ENCODE peak calls at places on chromosome 18, in seven cellular contexts. A is heart right ventricle, H is fibroblast of lung, Z is hepatocyte, N is progenitor cell of endocrine pancreas, E is omental fat pad, G is bronchial epithelial cell. Y is an unnamed sample.

GRCh38 chr18:52546686-52547346 is 206.8 kb downstream of the DCC start:
- DNase-seq in G (no peak), Z (no peak), N (no peak), A (no peak), H (no peak), E (no peak), Y (no peak)

GRCh38 chr18:34695300-34695699 is 14.8 kb upstream of the DTNA start:
- DNase-seq in N (no peak), H (no peak), E (no peak), A (no peak), Z (no peak), G (peak; percentile 69), Y (no peak)

GRCh38 chr18:55858661-55859111 is 270.7 kb upstream of the TCF4 start:
- DNase-seq in N (no peak), Z (no peak), H (no peak), E (no peak), G (no peak), A (no peak), Y (no peak)

GRCh38 chr18:2027026-2027425 is 544.3 kb downstream of the METTL4 start:
- DNase-seq in E (no peak), N (no peak), H (no peak), G (no peak), Z (no peak), A (no peak), Y (no peak)

GRCh38 chr18:79605481-79605880 is 74.1 kb upstream of the CTDP1 start:
- DNase-seq in A (no peak), H (no peak), E (no peak), G (no peak), Z (no peak), N (no peak), Y (no peak)

GRCh38 chr18:8040021-8040420 is 472.9 kb downstream of the PTPRM start:
- DNase-seq in Z (no peak), A (no peak), N (no peak), E (no peak), H (no peak), G (no peak), Y (no peak)

GRCh38 chr18:10304853-10305252 is 149.6 kb upstream of the APCDD1 start:
- DNase-seq in H (peak; percentile 91), Z (no peak), E (no peak), G (peak; percentile 91), N (no peak), A (no peak), Y (no peak)

GRCh38 chr18:59681521-59682004 is 15.7 kb downstream of the CCBE1 start:
- DNase-seq in G (no peak), A (no peak), E (no peak), H (no peak), N (no peak), Z (no peak), Y (no peak)

GRCh38 chr18:13375302-13376255 is 157.0 kb downstream of the LDLRAD4 start:
- DNase-seq in A (peak; percentile 59), E (peak; percentile 61), Z (peak; percentile 57), N (no peak), H (peak; percentile 81), G (peak; percentile 56), Y (peak; percentile 97)

GRCh38 chr18:39453882-39454281 is 1888.3 kb upstream of the CELF4 start:
- DNase-seq in H (peak; percentile 88), N (no peak), A (no peak), E (no peak), Z (peak; percentile 30), G (peak; percentile 29), Y (peak; percentile 99)

GRCh38 chr18:59079264-59079972 is 60.3 kb upstream of the SEC11C start:
- DNase-seq in E (no peak), H (no peak), A (no peak), G (peak; percentile 56), N (no peak), Z (no peak), Y (no peak)

GRCh38 chr18:27921904-27922541 is 254.9 kb downstream of the CDH2 start:
- DNase-seq in G (peak; percentile 79), E (no peak), A (no peak), Z (peak; percentile 68), N (no peak), H (peak; percentile 24), Y (no peak)

GRCh38 chr18:56986829-56987228 is 160.1 kb upstream of the BOD1L2 start:
- DNase-seq in A (no peak), G (no peak), H (no peak), Z (peak; percentile 5), N (no peak), E (no peak), Y (no peak)

GRCh38 chr18:6543330-6543908 is 128.7 kb upstream of the L3MBTL4 start:
- DNase-seq in E (no peak), A (no peak), G (peak; percentile 44), Z (peak; percentile 46), H (peak; percentile 79), N (no peak), Y (peak; percentile 60)

GRCh38 chr18:10006261-10006903 is 92.6 kb downstream of the VAPA start:
- DNase-seq in Z (peak; percentile 23), A (no peak), G (peak; percentile 39), N (no peak), H (peak; percentile 70), E (no peak), Y (peak; percentile 29)

GRCh38 chr18:3839481-3840075 is 389.6 kb downstream of the TGIF1 start:
- DNase-seq in N (no peak), A (no peak), G (no peak), H (no peak), Z (no peak), E (no peak), Y (no peak)

GRCh38 chr18:38690626-38691025 is 1125.0 kb upstream of the CELF4 start:
- DNase-seq in H (no peak), Z (no peak), N (no peak), E (no peak), G (no peak), A (no peak), Y (no peak)

GRCh38 chr18:68103561-68103960 is 587.0 kb upstream of the DSEL start:
- DNase-seq in E (no peak), Z (no peak), G (no peak), H (no peak), N (no peak), A (no peak), Y (no peak)

GRCh38 chr18:56799756-56800155 is 148.6 kb downstream of the WDR7 start:
- DNase-seq in E (no peak), Z (no peak), H (peak; percentile 5), N (no peak), G (peak; percentile 22), A (no peak), Y (peak; percentile 70)

GRCh38 chr18:12711446-12711845 is 8.6 kb downstream of the PSMG2 start:
- DNase-seq in N (no peak), E (no peak), H (no peak), A (no peak), Z (no peak), G (no peak), Y (no peak)

GRCh38 chr18:27313678-27314077 is 128.6 kb upstream of the CHST9 start:
- DNase-seq in G (no peak), N (no peak), E (no peak), Z (no peak), H (no peak), A (no peak), Y (no peak)

GRCh38 chr18:8300749-8301148 is 308.5 kb upstream of the RAB12 start:
- DNase-seq in Z (no peak), A (no peak), H (no peak), N (no peak), G (peak; percentile 35), E (no peak), Y (no peak)

DNA sequence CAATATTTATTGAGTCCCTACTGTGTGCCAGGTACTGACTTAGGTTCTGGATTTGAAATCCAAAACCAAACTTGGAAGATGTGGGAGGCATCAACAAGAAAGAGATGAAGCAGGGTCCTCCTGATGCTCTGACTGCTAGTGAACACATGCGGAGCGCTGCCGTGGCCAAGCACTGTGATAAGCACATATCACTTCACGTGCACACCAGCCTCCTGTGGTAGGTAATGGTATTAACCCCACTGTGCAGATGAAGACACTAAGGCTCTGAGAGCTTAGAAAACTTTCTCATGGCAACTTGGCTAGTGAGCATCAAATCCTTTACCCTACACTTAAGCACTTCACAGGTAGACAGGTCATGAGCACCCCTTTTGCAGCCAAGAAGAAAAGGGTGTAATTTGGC is 216.1 kb downstream of the HAUS1 start:
- DNase-seq in A (no peak), N (no peak), H (no peak), Z (no peak), G (no peak), E (no peak), Y (no peak)
- TF ChIP-seq CTCF in A (no peak), N (no peak), H (no peak), Z (no peak), G (no peak), E (no peak), Y (no peak)

DNA sequence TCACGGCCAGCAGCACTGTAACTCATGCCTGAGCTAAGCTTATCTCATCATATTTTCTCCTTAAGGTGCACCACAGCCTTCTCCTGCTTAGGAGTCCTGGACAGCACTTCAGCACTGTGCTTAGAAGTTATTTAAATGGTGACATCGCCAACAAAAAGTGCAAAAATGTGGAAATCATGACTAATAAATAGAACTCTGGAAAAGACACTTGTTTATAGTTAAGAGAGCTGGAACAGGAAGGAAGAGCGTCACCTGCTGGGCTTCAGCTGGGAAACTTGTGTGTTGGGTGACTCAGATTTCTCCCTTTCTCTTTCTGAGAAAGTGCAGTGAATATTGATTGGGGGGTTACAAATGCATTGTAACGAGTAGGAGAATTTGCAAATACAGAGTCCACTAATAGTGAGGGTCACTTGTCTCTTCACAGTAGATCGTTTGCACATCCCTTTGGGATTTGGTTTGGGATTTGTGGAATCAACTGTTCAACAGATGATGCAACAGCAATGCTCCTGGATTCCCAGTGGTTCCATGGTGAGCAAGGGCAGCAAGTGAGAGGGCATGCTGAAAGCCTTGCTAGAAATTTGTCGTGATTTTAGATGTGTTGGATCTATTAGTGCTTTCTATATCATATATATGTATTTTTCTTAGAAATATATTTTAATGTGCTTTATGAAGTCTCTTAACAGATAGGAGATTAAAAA is 84.2 kb downstream of the DOK6 start:
- DNase-seq in H (peak; percentile 56), G (no peak), E (no peak), N (no peak), A (no peak), Z (no peak), Y (peak; percentile 55)
- TF ChIP-seq CTCF in H (peak; percentile 23), G (no peak), E (no peak), N (peak; percentile 23), A (peak; percentile 25), Z (peak; percentile 21), Y (no peak)

DNA sequence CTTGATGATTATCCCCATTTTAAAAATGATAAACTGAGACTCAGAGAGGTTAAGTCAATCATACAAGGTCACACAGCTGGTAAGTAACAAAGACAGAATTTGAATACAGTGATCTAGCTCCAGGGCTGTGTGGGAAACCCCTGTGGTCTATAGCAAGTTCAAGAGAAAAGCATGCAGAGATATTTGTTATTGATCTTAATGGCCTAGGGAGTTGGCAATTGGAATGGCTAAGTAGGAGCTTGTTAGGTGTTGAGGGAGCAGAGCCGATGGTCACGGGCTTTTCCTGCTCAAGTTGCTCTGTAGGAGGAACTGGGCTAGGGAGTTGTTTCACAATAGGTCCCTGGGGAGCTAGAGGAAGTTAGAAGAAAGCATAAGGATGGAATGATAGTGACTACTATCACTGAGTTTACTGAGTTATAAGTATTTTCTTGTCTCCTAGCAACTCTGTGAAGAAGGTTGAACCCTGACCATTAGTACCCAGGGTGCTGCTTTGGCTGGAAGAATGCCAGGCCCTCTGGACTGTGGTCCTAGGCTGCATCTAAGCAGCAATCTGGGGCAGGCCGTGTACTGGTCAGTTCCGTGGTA is 30.0 kb downstream of the RNF125 start:
- DNase-seq in H (peak; percentile 33), G (peak; percentile 4), N (no peak), Z (peak; percentile 25), E (no peak), A (peak; percentile 35), Y (no peak)
- TF ChIP-seq CTCF in H (no peak), G (no peak), N (no peak), Z (no peak), E (no peak), A (no peak), Y (no peak)

GRCh38 chr18:23703057-23703986 is 14.1 kb downstream of the LAMA3 start:
- DNase-seq in H (peak; percentile 77), Z (peak; percentile 65), A (no peak), N (no peak), G (peak; percentile 76), E (no peak), Y (peak; percentile 80)
- TF ChIP-seq CTCF in H (peak; percentile 61), Z (peak; percentile 53), A (peak; percentile 75), N (peak; percentile 60), G (peak; percentile 53), E (no peak), Y (peak; percentile 35)

Y was measured in endothelial cell of umbilical vein.